ENCODE peak calls at places on chromosome 15, in nine cellular contexts. H is psoas muscle; K is fibroblast of pulmonary artery; S is ovary; W is fibroblast of mammary gland; F is brain microvascular endothelial cell; M is stomach; T is kidney epithelial cell; Z is CD8-positive, alpha-beta T cell. P is an unnamed sample.

GRCh38 chr15:26729581-26729980 is 43.3 kb downstream of the GABRB3 start:
- DNase-seq in H (no peak), K (no peak), S (no peak), W (no peak), F (no peak), M (no peak), T (no peak), Z (no peak), P (no peak)

GRCh38 chr15:90895571-90896117 is 7.5 kb upstream of the MAN2A2 start:
- DNase-seq in H (no peak), K (peak; percentile 12), S (no peak), W (no peak), F (no peak), M (no peak), T (no peak), Z (no peak), P (no peak)

GRCh38 chr15:25732191-25732590 is 130.9 kb downstream of the ATP10A start:
- DNase-seq in H (no peak), K (no peak), S (no peak), W (no peak), F (no peak), M (no peak), T (no peak), Z (no peak), P (no peak)

GRCh38 chr15:68888419-68888818 is 41.9 kb upstream of the SPESP1 start:
- DNase-seq in H (no peak), K (no peak), S (no peak), W (no peak), F (no peak), M (no peak), T (no peak), Z (no peak), P (no peak)

GRCh38 chr15:69540622-69541021 is 88.0 kb downstream of the RPLP1 start:
- DNase-seq in H (peak; percentile 52), K (no peak), S (no peak), W (no peak), F (no peak), M (no peak), T (no peak), Z (no peak), P (no peak)

GRCh38 chr15:82100116-82100795 is 54.4 kb upstream of the MEX3B start:
- DNase-seq in H (no peak), K (no peak), S (no peak), W (no peak), F (no peak), M (no peak), T (no peak), Z (no peak), P (no peak)

GRCh38 chr15:91867581-91868026 is 14.1 kb downstream of the SLCO3A1 start:
- DNase-seq in H (peak; percentile 75), K (peak; percentile 92), S (peak; percentile 87), W (peak; percentile 96), F (peak; percentile 59), M (peak; percentile 81), T (peak; percentile 71), Z (no peak), P (peak; percentile 67)

GRCh38 chr15:68429691-68430470 is 2.1 kb downstream of the ITGA11 start:
- DNase-seq in H (no peak), K (no peak), S (no peak), W (peak; percentile 30), F (no peak), M (no peak), T (no peak), Z (no peak), P (no peak)

GRCh38 chr15:49223536-49224274 is 53.7 kb downstream of the GALK2 start:
- DNase-seq in H (no peak), K (peak; percentile 23), S (no peak), W (peak; percentile 24), F (no peak), M (no peak), T (no peak), Z (no peak), P (no peak)

GRCh38 chr15:80636675-80637074 is 58.4 kb upstream of the ABHD17C start:
- DNase-seq in H (no peak), K (no peak), S (no peak), W (no peak), F (no peak), M (peak; percentile 51), T (no peak), Z (no peak), P (no peak)

GRCh38 chr15:39511915-39512260 is 69.0 kb upstream of the THBS1 start:
- DNase-seq in H (no peak), K (peak; percentile 76), S (no peak), W (peak; percentile 95), F (peak; percentile 61), M (no peak), T (no peak), Z (no peak), P (no peak)

GRCh38 chr15:83657549-83657948 is 3.6 kb downstream of the ADAMTSL3 start:
- DNase-seq in H (no peak), K (no peak), S (no peak), W (peak; percentile 6), F (no peak), M (no peak), T (no peak), Z (no peak), P (no peak)

GRCh38 chr15:62698646-62699045 is 343.9 kb upstream of the TPM1 start:
- DNase-seq in H (no peak), K (no peak), S (no peak), W (no peak), F (no peak), M (no peak), T (no peak), Z (no peak), P (no peak)
- TF ChIP-seq CTCF in H (no peak), K (no peak), S (no peak), W (no peak), F (no peak), M (no peak), T (no peak), Z (no peak), P (no peak)

GRCh38 chr15:33197636-33198035 is 3.1 kb upstream of the FMN1 start:
- DNase-seq in H (no peak), K (no peak), S (no peak), W (no peak), F (no peak), M (no peak), T (no peak), Z (no peak), P (no peak)

GRCh38 chr15:33200903-33201302 is 6.4 kb upstream of the FMN1 start:
- DNase-seq in H (no peak), K (no peak), S (no peak), W (no peak), F (no peak), M (no peak), T (peak; percentile 44), Z (no peak), P (peak; percentile 41)

GRCh38 chr15:33200444-33200843 is 5.9 kb upstream of the FMN1 start:
- DNase-seq in H (no peak), K (no peak), S (no peak), W (no peak), F (no peak), M (no peak), T (peak; percentile 38), Z (no peak), P (no peak)

GRCh38 chr15:33204087-33204486 is 9.6 kb upstream of the FMN1 start:
- DNase-seq in H (no peak), K (no peak), S (no peak), W (no peak), F (no peak), M (no peak), T (no peak), Z (no peak), P (no peak)

DNA sequence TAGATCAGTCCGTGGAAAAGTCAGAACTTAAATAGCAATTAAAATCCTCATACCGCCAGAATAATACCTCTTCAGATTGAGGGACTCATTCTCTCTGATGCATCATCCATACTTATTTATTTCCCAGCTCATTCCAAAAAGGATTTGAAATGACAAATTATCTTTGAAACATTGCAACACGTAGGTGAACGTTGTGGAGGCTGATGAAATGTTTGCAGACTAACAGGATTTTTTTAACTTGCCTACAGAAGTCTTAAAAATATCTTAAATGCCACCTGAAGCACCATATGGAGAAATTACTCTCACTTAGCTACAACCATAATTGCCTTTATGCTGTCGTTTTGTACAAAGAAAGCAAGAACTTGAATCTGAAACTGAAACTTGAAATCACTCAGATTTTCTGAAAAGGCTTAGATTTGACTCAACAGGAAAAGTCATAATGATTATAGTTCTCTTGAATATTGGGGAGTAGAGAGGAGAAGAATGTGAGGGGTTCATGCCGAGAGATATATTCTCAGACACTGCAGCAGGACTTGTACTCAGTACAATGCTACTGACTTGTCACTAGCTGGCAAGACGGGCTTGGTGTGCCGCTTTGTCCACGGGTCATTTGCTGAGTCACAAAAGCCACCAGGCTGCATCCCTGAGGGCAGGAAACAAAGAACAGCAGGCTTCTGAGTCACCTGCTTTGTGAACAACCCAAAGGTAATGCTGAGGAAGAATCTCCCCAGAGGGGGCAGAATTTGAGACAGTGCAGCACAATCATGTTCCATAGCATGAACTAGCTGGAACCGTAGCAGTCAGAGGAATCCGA is 7.1 kb upstream of the FMN1 start:
- DNase-seq in H (peak; percentile 40), K (no peak), S (no peak), W (peak; percentile 30), F (peak; percentile 47), M (peak; percentile 71), T (peak; percentile 85), Z (peak; percentile 25), P (peak; percentile 20)
- H3K4me3 ChIP-seq in H (peak overlapping the region; percentile 38), K (peak overlapping the region; percentile 18), S (no peak overlapping the region), W (no peak overlapping the region), F (peak overlapping the region; percentile 15), M (peak overlapping the region; percentile 29), T (no peak overlapping the region), Z (peak overlapping the region; percentile 15), P (peak overlapping the region; percentile 31)

GRCh38 chr15:78351539-78351938 is 11.4 kb downstream of the CRABP1 start:
- DNase-seq in H (no peak), K (no peak), S (no peak), W (no peak), F (no peak), M (no peak), T (no peak), Z (no peak), P (no peak)

GRCh38 chr15:78347586-78348543 is 7.7 kb downstream of the CRABP1 start:
- DNase-seq in H (no peak), K (no peak), S (no peak), W (no peak), F (no peak), M (no peak), T (no peak), Z (no peak), P (no peak)

GRCh38 chr15:78353093-78353492 is 12.9 kb downstream of the CRABP1 start:
- DNase-seq in H (no peak), K (no peak), S (no peak), W (peak; percentile 48), F (no peak), M (no peak), T (no peak), Z (no peak), P (no peak)

GRCh38 chr15:78345726-78346125 is 5.6 kb downstream of the CRABP1 start:
- DNase-seq in H (no peak), K (no peak), S (no peak), W (no peak), F (no peak), M (no peak), T (no peak), Z (no peak), P (no peak)

GRCh38 chr15:78350058-78350457 is 9.9 kb downstream of the CRABP1 start:
- DNase-seq in H (no peak), K (no peak), S (no peak), W (no peak), F (no peak), M (no peak), T (no peak), Z (no peak), P (no peak)
- TF ChIP-seq CTCF in H (no peak), K (no peak), S (no peak), W (no peak), F (no peak), M (no peak), T (no peak), Z (no peak), P (no peak)

GRCh38 chr15:75456710-75457109 is 5.2 kb upstream of the SIN3A start:
- DNase-seq in H (no peak), K (peak; percentile 14), S (no peak), W (no peak), F (no peak), M (no peak), T (no peak), Z (no peak), P (no peak)
- H3K4me3 ChIP-seq in H (peak overlapping the region; percentile 96), K (no peak overlapping the region), S (no peak overlapping the region), W (no peak overlapping the region), F (no peak overlapping the region), M (no peak overlapping the region), T (peak overlapping the region; percentile 68), Z (no peak overlapping the region), P (peak overlapping the region; percentile 91)